ENCODE peak calls at places on chromosomes 6 and 20, in four cellular contexts. K is K562, V is GM12878, X is HL-60. L is an unnamed sample.

GRCh38 chr6:35737413-35738211 is 780 bp downstream of the ARMC12 start:
- DNase-seq in K (peak; percentile 73), V (no peak), X (peak; percentile 67), L (peak; percentile 51)

GRCh38 chr6:158869604-158870417 is 50.6 kb upstream of the EZR start:
- DNase-seq in K (peak; percentile 99), V (peak; percentile 98), X (peak; percentile 84), L (peak; percentile 85)

GRCh38 chr20:31927758-31928157 is 24.1 kb downstream of the PDRG1 start:
- DNase-seq in K (no peak), V (no peak), X (no peak), L (no peak)

GRCh38 chr6:71408966-71409723 is 120.5 kb downstream of the OGFRL1 start:
- DNase-seq in K (no peak), V (no peak), X (no peak), L (no peak)

GRCh38 chr20:47551841-47552240 is 50.2 kb downstream of the NCOA3 start:
- DNase-seq in K (no peak), V (no peak), X (no peak), L (no peak)

GRCh38 chr20:49928411-49929141 is 7.6 kb upstream of the RNF114 start:
- DNase-seq in K (peak; percentile 77), V (no peak), X (peak; percentile 90), L (peak; percentile 62)

GRCh38 chr20:40160151-40160550 is 528.9 kb downstream of the MAFB start:
- DNase-seq in K (peak; percentile 22), V (peak; percentile 7), X (peak; percentile 55), L (no peak)

GRCh38 chr6:70852667-70853246 is 104.1 kb downstream of the B3GAT2 start:
- DNase-seq in K (no peak), V (no peak), X (no peak), L (no peak)

GRCh38 chr6:6008648-6009421 is 2.1 kb upstream of the NRN1 start:
- DNase-seq in K (peak; percentile 97), V (peak; percentile 36), X (peak; percentile 66), L (peak; percentile 76)

GRCh38 chr6:133241088-133241900 is at the start of gene EYA4:
- DNase-seq in K (no peak), V (no peak), X (no peak), L (no peak)

GRCh38 chr6:119467478-119468081 is 118.0 kb upstream of the MAN1A1 start:
- DNase-seq in K (no peak), V (no peak), X (no peak), L (no peak)

GRCh38 chr6:97919046-97919445 is 636.0 kb upstream of the MMS22L start:
- DNase-seq in K (no peak), V (no peak), X (no peak), L (no peak)

GRCh38 chr20:37365760-37366638 is 20.1 kb downstream of the SRC start:
- DNase-seq in K (no peak), V (peak; percentile 90), X (peak; percentile 61), L (no peak)

GRCh38 chr20:50172347-50173013 is 18.1 kb upstream of the CEBPB start:
- DNase-seq in K (no peak), V (no peak), X (no peak), L (no peak)

GRCh38 chr6:74991573-74992332 is 214.1 kb downstream of the COL12A1 start:
- DNase-seq in K (no peak), V (no peak), X (no peak), L (no peak)

GRCh38 chr6:137893726-137894125 is 26.7 kb downstream of the TNFAIP3 start:
- DNase-seq in K (no peak), V (no peak), X (no peak), L (no peak)

GRCh38 chr6:19153270-19153980 is 683.7 kb upstream of the ID4 start:
- DNase-seq in K (no peak), V (no peak), X (no peak), L (no peak)

GRCh38 chr20:57613481-57613921 is 6.7 kb downstream of the ZBP1 start:
- DNase-seq in K (no peak), V (no peak), X (no peak), L (no peak)

GRCh38 chr20:22374678-22375590 is 209.4 kb downstream of the FOXA2 start:
- DNase-seq in K (no peak), V (no peak), X (no peak), L (no peak)

GRCh38 chr20:62776692-62777527 is 19.4 kb upstream of the MRGBP start:
- DNase-seq in K (peak; percentile 88), V (peak; percentile 21), X (peak; percentile 51), L (peak; percentile 87)

GRCh38 chr6:143055213-143055612 is 5.5 kb upstream of the AIG1 start:
- DNase-seq in K (no peak), V (no peak), X (no peak), L (no peak)

GRCh38 chr20:52972190-52972937 is at the start of gene TSHZ2:
- DNase-seq in K (no peak), V (no peak), X (no peak), L (no peak)

GRCh38 chr20:52110456-52110855 is 81.1 kb downstream of the ZFP64 start:
- DNase-seq in K (no peak), V (no peak), X (no peak), L (no peak)

GRCh38 chr6:31776961-31777666 is at the start of gene VWA7:
- DNase-seq in K (peak; percentile 98), V (peak; percentile 70), X (peak; percentile 78), L (peak; percentile 88)

GRCh38 chr6:6730831-6731230 is 142.3 kb downstream of the LY86 start:
- DNase-seq in K (no peak), V (no peak), X (no peak), L (no peak)

GRCh38 chr6:89058627-89059026 is 21.9 kb upstream of the PNRC1 start:
- DNase-seq in K (no peak), V (no peak), X (no peak), L (no peak)

GRCh38 chr6:30570263-30570662 is 979 bp upstream of the ABCF1 start:
- DNase-seq in K (no peak), V (no peak), X (no peak), L (no peak)

DNA sequence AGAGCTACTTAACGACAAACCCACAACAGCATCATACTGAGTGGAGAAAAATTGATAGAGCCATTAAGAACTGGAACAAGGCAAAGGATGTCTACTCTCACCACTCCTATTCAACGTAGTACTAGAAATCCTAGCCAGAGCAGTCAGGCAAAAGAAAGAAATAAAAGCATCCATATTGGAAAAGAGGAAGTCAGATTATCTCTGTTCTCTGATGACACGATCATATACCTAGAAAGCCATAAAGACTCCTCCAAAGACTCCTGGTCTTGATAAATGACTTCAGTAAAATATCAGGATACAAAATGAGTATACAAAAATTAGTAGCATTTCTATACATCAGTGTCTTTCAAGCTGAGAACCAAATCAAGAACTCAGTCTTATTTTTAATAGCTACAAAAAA is 17.0 kb upstream of the FHL5 start:
- DNase-seq in K (no peak), V (no peak), X (no peak), L (no peak)
- TF ChIP-seq SPI1 in K (peak; percentile 88), V (peak; percentile 33), X (peak; percentile 66), L (peak; percentile 44)

GRCh38 chr6:111873178-111874029 is at the start of gene FYN:
- DNase-seq in K (peak; percentile 99), V (peak; percentile 76), X (peak; percentile 91), L (peak; percentile 98)
- TF ChIP-seq POLR2AphosphoS5 in K (no peak), V (peak; percentile 66), X (no peak), L (no peak)

DNA sequence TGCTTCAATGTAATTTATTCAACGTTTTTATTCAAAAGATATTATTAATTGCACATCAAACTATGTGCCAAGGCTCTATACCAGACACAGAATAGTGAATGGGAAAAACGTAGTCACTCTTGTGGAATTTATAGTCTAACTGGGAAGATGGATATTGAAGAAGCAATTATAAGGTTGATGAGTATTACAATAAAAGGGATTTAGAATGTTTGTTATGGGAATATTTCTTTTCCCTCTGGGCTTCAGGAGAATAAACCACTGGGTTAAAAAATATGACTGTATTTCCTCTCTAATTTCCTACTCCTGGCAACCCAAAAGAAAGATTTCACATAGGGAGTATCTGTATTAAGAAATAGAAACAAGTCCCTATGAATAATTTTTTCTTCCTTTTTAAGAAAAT is 25.1 kb upstream of the UTRN start:
- DNase-seq in K (no peak), V (no peak), X (no peak), L (no peak)
- TF ChIP-seq SPI1 in K (no peak), V (no peak), X (no peak), L (no peak)

GRCh38 chr6:23696946-23697345 is 429.1 kb upstream of the NRSN1 start:
- DNase-seq in K (no peak), V (no peak), X (no peak), L (no peak)

GRCh38 chr6:23688650-23689049 is 437.4 kb upstream of the NRSN1 start:
- DNase-seq in K (no peak), V (no peak), X (no peak), L (no peak)

GRCh38 chr6:23690650-23691049 is 435.4 kb upstream of the NRSN1 start:
- DNase-seq in K (no peak), V (no peak), X (no peak), L (no peak)

GRCh38 chr6:23692184-23692583 is 433.8 kb upstream of the NRSN1 start:
- DNase-seq in K (no peak), V (no peak), X (no peak), L (no peak)
- TF ChIP-seq POLR2AphosphoS5 in K (no peak), V (no peak), X (no peak), L (no peak)